ENCODE peak calls at places on chromosome 2, in eight cellular contexts. N is fibroblast of mammary gland, K is breast epithelium, Z is IMR-90, Q is GM06990, V is lower leg skin, W is uterus, S is tibial nerve. I is an unnamed sample.

GRCh38 chr2:197294260-197294659 is 16.3 kb downstream of the ANKRD44 start:
- DNase-seq in Q (no peak), N (no peak), Z (no peak), S (no peak), K (no peak), V (no peak), W (no peak), I (no peak)

GRCh38 chr2:184906709-184907108 is 308.4 kb downstream of the ZNF804A start:
- DNase-seq in S (no peak), N (no peak), V (no peak), K (no peak), Q (no peak), Z (peak; percentile 7), W (no peak), I (no peak)

GRCh38 chr2:174605687-174606086 is 8.1 kb upstream of the WIPF1 start:
- DNase-seq in N (peak; percentile 67), V (no peak), K (no peak), Z (peak; percentile 59), Q (no peak), S (no peak), W (no peak), I (peak; percentile 49)

GRCh38 chr2:2014251-2014761 is 270.0 kb upstream of the PXDN start:
- DNase-seq in Q (no peak), Z (no peak), W (no peak), S (no peak), N (peak; percentile 10), K (no peak), V (no peak), I (no peak)

GRCh38 chr2:170930132-170931109 is 1.4 kb downstream of the GORASP2 start:
- DNase-seq in K (no peak), Q (peak; percentile 46), W (no peak), Z (peak; percentile 17), V (peak; percentile 22), S (peak; percentile 19), N (peak; percentile 43), I (no peak)

GRCh38 chr2:240237609-240238151 is 97.2 kb upstream of the OTOS start:
- DNase-seq in W (no peak), Z (peak; percentile 85), N (peak; percentile 80), V (no peak), Q (no peak), S (no peak), K (peak; percentile 10), I (peak; percentile 63)

GRCh38 chr2:124894199-124894598 is 869.1 kb downstream of the CNTNAP5 start:
- DNase-seq in K (no peak), W (no peak), S (no peak), Z (peak; percentile 29), V (no peak), N (no peak), Q (no peak), I (no peak)

GRCh38 chr2:116098049-116098448 is 1655.6 kb downstream of the DPP10 start:
- DNase-seq in Q (no peak), S (no peak), W (no peak), Z (no peak), K (no peak), N (no peak), V (no peak), I (no peak)

GRCh38 chr2:253202-253638 is 10.6 kb downstream of the SH3YL1 start:
- DNase-seq in K (no peak), N (no peak), V (no peak), Q (no peak), S (no peak), W (no peak), Z (no peak), I (no peak)

GRCh38 chr2:190649035-190649797 is at the start of gene NAB1:
- DNase-seq in K (peak; percentile 57), N (no peak), W (peak; percentile 68), Q (peak; percentile 76), V (peak; percentile 26), S (no peak), Z (peak; percentile 44), I (peak; percentile 67)

GRCh38 chr2:7595181-7595580 is 678.0 kb downstream of the RNF144A start:
- DNase-seq in S (no peak), W (no peak), V (no peak), Q (no peak), N (no peak), K (no peak), Z (no peak), I (no peak)

GRCh38 chr2:71562518-71562917 is 109.2 kb downstream of the DYSF start:
- DNase-seq in Z (no peak), V (no peak), N (no peak), W (no peak), S (no peak), K (no peak), Q (no peak), I (no peak)

GRCh38 chr2:36918307-36918706 is 48.0 kb downstream of the STRN start:
- DNase-seq in Q (no peak), W (no peak), V (no peak), S (no peak), Z (peak; percentile 10), K (no peak), N (peak; percentile 10), I (peak; percentile 12)

GRCh38 chr2:61763605-61764034 is 90.2 kb downstream of the FAM161A start:
- DNase-seq in K (peak; percentile 77), Z (peak; percentile 89), N (peak; percentile 89), Q (no peak), W (peak; percentile 79), V (no peak), S (no peak), I (peak; percentile 88)

GRCh38 chr2:53130441-53130943 is 637.1 kb upstream of the CHAC2 start:
- DNase-seq in N (peak; percentile 84), K (no peak), W (no peak), V (no peak), Q (no peak), S (no peak), Z (peak; percentile 45), I (peak; percentile 72)

GRCh38 chr2:11129598-11130449 is 25.4 kb upstream of the SLC66A3 start:
- DNase-seq in Q (peak; percentile 74), Z (no peak), W (peak; percentile 59), S (no peak), V (no peak), K (peak; percentile 65), N (no peak), I (no peak)

DNA sequence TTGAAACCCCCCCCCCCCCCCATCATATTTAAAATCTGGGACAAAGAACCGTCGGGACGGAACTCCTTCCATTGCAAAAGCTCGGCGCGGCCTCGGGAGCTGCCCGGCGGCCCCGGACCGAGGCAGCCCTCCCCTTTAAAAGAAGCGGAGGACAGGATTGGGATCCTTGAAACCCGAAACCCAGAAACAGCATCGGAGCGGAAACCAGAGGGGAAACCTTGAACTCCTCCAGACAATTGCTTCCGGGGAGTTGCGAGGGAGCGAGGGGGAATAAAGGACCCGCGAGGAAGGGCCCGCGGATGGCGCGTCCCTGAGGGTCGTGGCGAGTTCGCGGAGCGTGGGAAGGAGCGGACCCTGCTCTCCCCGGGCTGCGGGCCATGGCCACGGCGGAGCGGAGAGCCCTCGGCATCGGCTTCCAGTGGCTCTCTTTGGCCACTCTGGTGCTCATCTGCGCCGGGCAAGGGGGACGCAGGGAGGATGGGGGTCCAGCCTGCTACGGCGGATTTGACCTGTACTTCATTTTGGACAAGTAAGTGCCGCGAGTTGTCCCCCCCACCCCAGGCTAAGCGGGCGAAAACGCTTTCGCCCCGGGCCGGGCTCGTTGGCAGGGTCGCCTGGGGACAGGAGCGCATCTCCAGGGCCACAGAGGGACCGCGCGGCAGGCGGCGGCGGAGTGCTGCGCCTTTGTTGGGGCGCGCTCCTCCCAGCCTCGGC is at the start of gene ANTXR1:
- DNase-seq in K (no peak), Q (peak; percentile 13), Z (peak; percentile 78), N (peak; percentile 81), S (peak; percentile 36), W (peak; percentile 66), V (peak; percentile 49), I (peak; percentile 61)
- TF ChIP-seq CTCF in K (no peak), Q (no peak), Z (no peak), N (no peak), S (peak; percentile 2), W (peak; percentile 13), V (no peak), I (no peak)

GRCh38 chr2:25132296-25132630 is 36.1 kb downstream of the POMC start:
- DNase-seq in Q (no peak), S (no peak), Z (no peak), V (no peak), K (no peak), N (no peak), W (no peak), I (no peak)
- H3K4me3 ChIP-seq in Q (no peak overlapping the region), S (peak overlapping the region; percentile 49), Z (no peak overlapping the region), V (no peak overlapping the region), K (peak overlapping the region; percentile 67), N (no peak overlapping the region), W (no peak overlapping the region), I (no peak overlapping the region)

DNA sequence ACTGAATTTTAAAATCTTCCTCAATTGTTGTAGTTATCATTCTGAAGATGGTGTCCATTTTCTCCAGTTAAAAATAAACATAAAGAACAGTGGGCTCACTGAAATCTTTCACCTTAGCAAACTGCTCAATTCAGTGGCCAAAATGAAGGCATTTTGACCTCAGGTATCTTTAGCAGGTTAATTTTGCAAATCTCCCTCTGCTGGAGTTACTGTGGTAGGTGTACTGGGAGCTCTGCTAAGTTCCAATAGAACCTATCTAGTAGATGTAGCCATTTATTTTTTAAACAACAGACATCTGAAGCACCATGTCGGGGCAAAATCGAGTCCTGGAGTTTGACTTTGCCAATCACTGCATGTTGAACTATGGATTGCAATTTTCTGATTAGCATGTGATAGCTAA is 177.1 kb downstream of the IRS1 start:
- DNase-seq in K (no peak), Z (no peak), S (no peak), W (no peak), N (no peak), V (no peak), Q (no peak), I (no peak)
- TF ChIP-seq CTCF in K (no peak), Z (no peak), S (no peak), W (peak; percentile 12), N (peak; percentile 31), V (no peak), Q (no peak), I (no peak)

GRCh38 chr2:28400921-28401320 is 8.3 kb downstream of the FOSL2 start:
- DNase-seq in W (no peak), S (no peak), Z (no peak), N (no peak), V (no peak), Q (no peak), K (no peak), I (no peak)

GRCh38 chr2:28400434-28400833 is 7.8 kb downstream of the FOSL2 start:
- DNase-seq in Z (no peak), N (no peak), Q (no peak), W (no peak), V (no peak), S (no peak), K (no peak), I (no peak)

GRCh38 chr2:28401411-28401810 is 8.8 kb downstream of the FOSL2 start:
- DNase-seq in V (no peak), N (no peak), Q (no peak), K (no peak), S (no peak), W (no peak), Z (no peak), I (no peak)

GRCh38 chr2:28399289-28399688 is 6.6 kb downstream of the FOSL2 start:
- DNase-seq in N (no peak), Z (no peak), K (no peak), Q (no peak), V (no peak), S (no peak), W (no peak), I (no peak)

DNA sequence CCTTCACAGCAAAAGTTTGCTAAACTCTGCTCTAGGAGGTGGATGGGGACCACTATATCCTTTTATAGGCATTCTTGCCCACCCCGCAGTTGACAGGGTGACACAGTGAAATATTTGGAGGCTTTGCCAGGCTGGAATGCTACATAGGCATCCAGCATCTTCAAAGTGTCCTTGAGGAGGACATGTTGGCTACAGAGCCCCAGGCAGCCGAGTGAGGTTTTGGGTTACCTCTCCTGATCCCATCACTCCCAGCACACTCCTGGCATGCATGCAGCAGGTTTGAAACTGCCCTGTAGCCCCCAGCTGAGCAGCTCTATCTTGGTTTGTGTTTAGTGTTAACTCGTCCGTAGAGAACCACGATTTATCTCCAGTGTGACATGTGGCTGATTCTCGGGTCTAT is 7.3 kb downstream of the FOSL2 start:
- DNase-seq in Z (no peak), N (no peak), Q (no peak), W (no peak), S (no peak), V (no peak), K (no peak), I (no peak)
- H3K4me3 ChIP-seq in Z (no peak overlapping the region), N (no peak overlapping the region), Q (no peak overlapping the region), W (no peak overlapping the region), S (no peak overlapping the region), V (no peak overlapping the region), K (peak overlapping the region; percentile 92), I (no peak overlapping the region)

I was measured in foreskin fibroblast.